ENCODE peak calls at places on chromosomes 16 and 17, in ten cellular contexts. I is GM06990, S is fibroblast of the aortic adventitia, W is SJSA1, E is A549, J is thoracic aorta, C is right atrium auricular region, R is right cardiac atrium, K is fibroblast of mammary gland, T is lower leg skin. D is an unnamed sample.

GRCh38 chr17:58969612-58970011 is 137.1 kb downstream of the TRIM37 start:
- DNase-seq in W (no peak), K (no peak), R (no peak), I (no peak), S (no peak), C (no peak), J (no peak), T (no peak), E (no peak), D (no peak)

GRCh38 chr17:62718420-62718819 is 89.7 kb downstream of the MARCHF10 start:
- DNase-seq in I (no peak), T (no peak), W (no peak), C (no peak), R (no peak), E (no peak), J (no peak), K (peak), S (peak), D (no peak)

GRCh38 chr16:28985206-28985605 is 354 bp downstream of the LAT start:
- DNase-seq in J (no peak), I (no peak), C (no peak), T (no peak), S (no peak), R (no peak), E (no peak), K (no peak), W (no peak), D (no peak)

GRCh38 chr16:4257646-4258556 is 14.9 kb downstream of the TFAP4 start:
- DNase-seq in I (no peak), R (peak), T (no peak), K (peak), E (no peak), W (no peak), S (no peak), J (no peak), C (peak), D (no peak)

GRCh38 chr16:3348547-3349167 is 7.0 kb upstream of the OR2C1 start:
- DNase-seq in E (no peak), S (no peak), T (no peak), W (no peak), J (no peak), C (no peak), R (no peak), K (no peak), I (peak), D (no peak)

GRCh38 chr16:9965079-9965478 is 217.1 kb downstream of the GRIN2A start:
- DNase-seq in T (no peak), R (no peak), K (no peak), W (no peak), S (no peak), C (no peak), E (no peak), I (no peak), J (no peak), D (no peak)

GRCh38 chr17:51961689-51962088 is 196.8 kb downstream of the CA10 start:
- DNase-seq in R (no peak), J (no peak), W (no peak), K (no peak), I (no peak), T (no peak), C (no peak), E (peak), S (no peak), D (no peak)

GRCh38 chr17:59381716-59382570 is 50.5 kb downstream of the YPEL2 start:
- DNase-seq in R (peak), K (no peak), I (no peak), C (no peak), S (peak), W (no peak), T (peak), J (no peak), E (no peak), D (no peak)

GRCh38 chr17:41048441-41048840 is 1.3 kb upstream of the KRTAP2-1 start:
- DNase-seq in S (no peak), R (no peak), C (no peak), K (no peak), J (no peak), W (peak), E (no peak), I (no peak), T (no peak), D (no peak)

GRCh38 chr17:77744268-77744988 is 214.1 kb upstream of the TNRC6C start:
- DNase-seq in C (no peak), I (no peak), R (no peak), S (no peak), J (no peak), T (no peak), E (no peak), W (no peak), K (peak), D (no peak)

GRCh38 chr16:80100186-80100585 is 440.6 kb upstream of the DYNLRB2 start:
- DNase-seq in I (no peak), T (no peak), W (no peak), E (no peak), S (no peak), C (no peak), K (no peak), R (no peak), J (no peak), D (no peak)

GRCh38 chr16:8634991-8635736 is 13.7 kb downstream of the METTL22 start:
- DNase-seq in C (no peak), S (peak), J (no peak), I (no peak), K (peak), R (no peak), E (peak), T (no peak), W (no peak), D (peak)

GRCh38 chr17:17693955-17694228 is 12.6 kb downstream of the RAI1 start:
- DNase-seq in E (no peak), C (no peak), W (no peak), T (no peak), R (no peak), J (no peak), I (no peak), S (no peak), K (no peak), D (no peak)

GRCh38 chr17:48600244-48601098 is 4.3 kb downstream of the HOXB6 start:
- DNase-seq in C (no peak), E (no peak), R (no peak), W (no peak), S (no peak), T (no peak), J (no peak), I (no peak), K (no peak), D (no peak)

GRCh38 chr17:1920948-1921351 is 91.1 kb downstream of the RPA1 start:
- DNase-seq in I (no peak), W (no peak), R (peak), K (no peak), T (no peak), C (no peak), E (no peak), J (no peak), S (no peak), D (no peak)

GRCh38 chr17:57954421-57955182 is 610 bp downstream of the CUEDC1 start:
- DNase-seq in T (peak), J (no peak), E (peak), R (peak), C (peak), K (peak), S (peak), W (peak), I (no peak), D (peak)

GRCh38 chr16:8675183-8676159 is 1.1 kb downstream of the ABAT start:
- DNase-seq in K (no peak), W (no peak), R (no peak), J (no peak), I (no peak), E (no peak), C (no peak), T (no peak), S (no peak), D (no peak)

GRCh38 chr17:30821751-30822723 is 2.5 kb downstream of the CRLF3 start:
- DNase-seq in I (no peak), E (no peak), J (no peak), T (no peak), R (no peak), C (no peak), W (no peak), S (no peak), K (no peak), D (no peak)

GRCh38 chr17:13437966-13438779 is 163.6 kb downstream of the HS3ST3A1 start:
- DNase-seq in R (no peak), S (peak), C (no peak), E (no peak), K (peak), J (no peak), I (no peak), W (no peak), T (no peak), D (no peak)

GRCh38 chr17:13297198-13297597 is 279.4 kb upstream of the ELAC2 start:
- DNase-seq in J (no peak), S (no peak), E (no peak), C (no peak), R (no peak), K (no peak), W (no peak), I (no peak), T (no peak), D (no peak)

GRCh38 chr17:79320331-79320730 is 245.7 kb downstream of the ENGASE start:
- DNase-seq in S (no peak), K (no peak), W (no peak), E (no peak), I (no peak), T (no peak), C (no peak), J (no peak), R (no peak), D (no peak)

GRCh38 chr17:79810138-79811027 is 13.5 kb upstream of the CBX8 start:
- DNase-seq in W (peak), K (peak), C (no peak), J (no peak), R (peak), T (no peak), E (peak), S (peak), I (peak), D (no peak)

DNA sequence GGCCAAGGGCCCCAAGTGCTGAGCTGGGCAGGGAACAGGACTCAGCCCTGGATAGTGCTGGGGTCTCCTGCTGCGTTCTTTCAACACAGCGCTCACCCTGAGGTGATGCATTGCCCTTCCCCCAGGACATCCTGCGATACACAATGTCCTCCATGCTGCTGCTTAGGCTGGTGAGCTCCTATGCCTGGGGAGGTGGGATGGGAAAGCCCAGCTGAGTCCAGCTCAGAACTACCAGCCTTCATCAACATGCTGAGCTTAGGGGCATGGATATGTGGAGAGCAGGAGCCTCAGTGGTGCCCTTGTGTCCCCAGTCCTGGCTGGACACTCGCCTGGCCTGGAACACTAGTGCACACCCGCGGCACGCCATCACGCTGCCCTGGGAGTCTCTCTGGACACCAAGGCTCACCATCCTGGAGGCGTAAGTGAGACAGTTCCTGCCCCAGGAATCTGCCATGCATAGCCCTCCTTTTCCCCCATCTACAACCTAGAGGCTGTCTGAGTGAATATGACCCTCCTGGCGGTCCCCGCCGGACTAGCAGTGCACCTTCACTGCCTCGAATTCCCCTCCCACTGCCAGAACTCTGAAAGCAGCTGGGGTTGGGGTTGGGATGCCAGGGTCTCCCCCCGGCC is 710 bp downstream of the ZACN start:
- DNase-seq in K (no peak), I (no peak), J (no peak), E (no peak), T (no peak), S (no peak), R (no peak), W (no peak), C (no peak), D (no peak)
- H3K4me3 ChIP-seq in K (no peak), I (no peak), J (no peak), E (no peak), T (no peak), S (no peak), R (no peak), W (no peak), C (no peak), D (peak)

DNA sequence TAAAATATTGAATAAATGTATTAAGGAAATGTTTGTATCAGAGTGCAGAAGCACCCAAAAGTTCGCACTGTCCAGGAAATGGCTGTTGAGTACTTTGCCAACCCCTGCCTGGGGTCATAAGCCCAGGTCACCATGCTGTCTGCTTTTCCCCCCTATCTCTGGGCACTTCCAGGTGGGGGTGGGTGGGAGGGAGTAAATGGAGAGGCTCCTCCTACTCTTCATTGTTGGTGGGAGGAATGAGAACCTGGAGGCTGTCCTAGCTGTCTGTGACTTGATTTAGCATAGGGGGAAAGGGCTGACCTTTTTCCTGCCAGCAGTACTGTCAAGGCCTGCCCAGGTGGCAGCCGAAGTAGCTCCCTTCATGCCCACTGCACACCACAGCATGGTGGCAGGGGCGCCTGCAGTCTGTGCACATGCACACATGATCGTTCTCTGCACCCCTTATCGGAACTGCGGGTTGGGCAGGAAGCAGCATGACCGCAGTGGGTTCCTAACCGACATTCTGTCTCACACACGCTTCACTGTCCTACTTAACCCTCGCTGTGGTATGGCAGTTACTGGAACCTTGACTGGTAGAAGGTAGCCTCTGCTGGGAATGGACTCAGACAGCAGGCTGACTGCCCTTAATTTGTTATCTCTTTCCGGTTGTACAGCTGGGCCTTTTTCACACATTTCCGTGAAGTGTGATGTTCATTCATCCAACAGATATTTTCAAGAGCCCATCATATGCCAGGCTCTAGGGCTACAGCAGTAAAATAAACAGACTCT is 41.5 kb downstream of the LDHD start:
- DNase-seq in R (peak), S (no peak), J (no peak), K (no peak), I (peak), W (no peak), C (no peak), T (peak), E (no peak), D (no peak)
- H3K4me3 ChIP-seq in R (no peak), S (no peak), J (no peak), K (no peak), I (no peak), W (no peak), C (no peak), T (no peak), E (no peak), D (no peak)

DNA sequence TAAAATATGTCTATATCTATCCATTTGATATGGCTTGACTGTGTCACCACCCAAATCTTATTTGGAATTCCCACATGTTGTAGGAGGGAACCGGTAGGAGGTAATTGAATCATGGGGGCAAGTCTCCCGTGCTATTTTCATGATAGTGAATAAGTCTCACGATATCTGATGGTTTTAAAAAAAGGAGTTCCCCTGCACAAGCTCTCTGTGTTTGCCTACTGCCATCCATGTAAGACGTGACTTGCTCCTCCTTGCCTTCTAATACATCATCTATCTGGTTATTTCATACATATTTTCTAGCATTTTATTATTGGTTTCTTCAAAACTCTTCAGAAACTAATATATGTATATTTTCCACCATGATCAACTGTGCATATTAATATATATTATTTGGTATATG is 57.3 kb upstream of the AMZ2 start:
- DNase-seq in W (no peak), J (no peak), K (no peak), T (no peak), I (no peak), S (no peak), C (no peak), R (no peak), E (no peak), D (no peak)
- H3K4me3 ChIP-seq in W (no peak), J (no peak), K (no peak), T (no peak), I (no peak), S (no peak), C (no peak), R (no peak), E (no peak), D (no peak)

GRCh38 chr17:4898927-4899326 is 409 bp upstream of the C17orf107 start:
- DNase-seq in S (no peak), J (no peak), K (no peak), T (no peak), I (no peak), C (no peak), E (no peak), R (peak), W (no peak), D (no peak)

GRCh38 chr17:4900231-4901107 is 1.1 kb downstream of the C17orf107 start:
- DNase-seq in R (peak), T (no peak), J (no peak), I (peak), S (no peak), E (no peak), W (no peak), C (no peak), K (no peak), D (no peak)

GRCh38 chr17:4898351-4898750 is 985 bp upstream of the C17orf107 start:
- DNase-seq in C (no peak), T (no peak), W (no peak), J (no peak), E (no peak), R (no peak), K (no peak), S (no peak), I (no peak), D (no peak)

GRCh38 chr17:4901108-4901647 is 1.7 kb downstream of the CHRNE start:
- DNase-seq in R (no peak), E (no peak), W (no peak), T (no peak), S (no peak), K (no peak), I (no peak), C (no peak), J (no peak), D (no peak)

GRCh38 chr17:4899341-4900230 is at the start of gene C17orf107:
- DNase-seq in S (peak), R (peak), K (peak), E (no peak), T (peak), I (peak), W (no peak), J (peak), C (peak), D (no peak)
- H3K4me3 ChIP-seq in S (peak), R (peak), K (peak), E (no peak), T (no peak), I (peak), W (no peak), J (peak), C (peak), D (no peak)

GRCh38 chr17:43402567-43402966 is 3.8 kb downstream of the ARL4D start:
- DNase-seq in S (no peak), J (no peak), E (no peak), I (no peak), K (no peak), W (no peak), C (no peak), T (no peak), R (no peak), D (no peak)

GRCh38 chr17:43398724-43399595 is at the start of gene ARL4D:
- DNase-seq in K (peak), S (peak), T (peak), C (peak), I (peak), J (peak), E (peak), R (peak), W (peak), D (peak)

GRCh38 chr17:43402078-43402477 is 3.3 kb downstream of the ARL4D start:
- DNase-seq in T (peak), R (no peak), J (no peak), E (no peak), C (no peak), W (no peak), I (no peak), S (no peak), K (no peak), D (no peak)

GRCh38 chr17:43399839-43400328 is 1.1 kb downstream of the ARL4D start:
- DNase-seq in S (peak), T (no peak), C (no peak), R (peak), I (no peak), J (no peak), E (peak), W (no peak), K (no peak), D (no peak)

GRCh38 chr17:43401293-43401692 is 2.5 kb downstream of the ARL4D start:
- DNase-seq in S (peak), K (peak), T (no peak), I (no peak), E (peak), J (peak), C (peak), W (peak), R (no peak), D (no peak)
- H3K4me3 ChIP-seq in S (peak), K (peak), T (no peak), I (no peak), E (peak), J (no peak), C (peak), W (no peak), R (peak), D (peak)

GRCh38 chr17:46001390-46002310 is 2.6 kb downstream of the STH start:
- DNase-seq in T (no peak), C (no peak), K (no peak), W (no peak), J (no peak), R (no peak), I (no peak), S (no peak), E (no peak), D (no peak)
- H3K4me3 ChIP-seq in T (no peak), C (no peak), K (no peak), W (no peak), J (no peak), R (no peak), I (no peak), S (no peak), E (no peak), D (no peak)

DNA sequence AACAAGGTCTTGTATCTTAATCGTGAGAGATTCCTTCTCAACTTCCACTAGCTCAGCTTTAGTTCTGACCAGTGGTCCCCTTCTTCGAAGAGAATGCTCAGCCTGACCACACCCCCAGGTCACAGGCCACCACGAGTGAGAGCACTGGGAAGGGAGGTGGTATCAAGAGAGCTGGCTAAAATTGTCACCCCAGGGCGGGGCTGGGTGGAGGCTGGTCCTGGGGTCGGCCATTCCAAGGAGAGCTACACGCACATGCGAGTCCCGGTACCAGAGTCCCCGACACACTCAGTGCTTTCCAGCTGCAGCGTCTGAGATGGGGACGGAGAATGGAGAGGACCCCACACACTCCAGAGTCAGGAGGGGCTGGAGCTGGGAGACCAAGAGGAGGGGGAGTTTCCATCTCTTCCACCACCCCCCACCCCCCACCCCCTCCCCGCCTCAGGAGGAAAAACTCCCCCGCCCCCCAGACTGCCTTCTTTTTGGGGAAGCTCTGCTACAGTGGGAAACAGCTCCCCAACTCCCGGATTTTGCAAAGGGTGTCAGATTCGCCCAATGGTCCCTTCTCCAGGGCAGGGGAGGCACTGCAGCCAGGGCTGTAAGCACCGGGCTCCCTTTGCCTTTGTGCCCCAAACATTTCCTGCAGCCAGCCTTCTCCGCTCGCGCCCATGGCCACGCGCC is 1.6 kb downstream of the C1QL1 start:
- DNase-seq in I (no peak), E (no peak), R (no peak), T (no peak), W (no peak), C (no peak), J (no peak), K (no peak), S (no peak), D (no peak)
- H3K4me3 ChIP-seq in I (no peak), E (no peak), R (no peak), T (no peak), W (no peak), C (no peak), J (no peak), K (no peak), S (no peak), D (no peak)

GRCh38 chr16:17538942-17539341 is 68.2 kb upstream of the XYLT1 start:
- DNase-seq in T (no peak), R (no peak), E (no peak), C (no peak), K (peak), W (peak), J (no peak), I (no peak), S (no peak), D (no peak)
- H3K4me3 ChIP-seq in T (no peak), R (no peak), E (no peak), C (no peak), K (no peak), W (no peak), J (no peak), I (no peak), S (no peak), D (no peak)

D was measured in NT2/D1.